ENCODE peak calls at places on chromosomes 11 and 22, in four cellular contexts. B, P, L and Z are unnamed samples.

GRCh38 chr11:60762851-60763691 is 6.4 kb downstream of the MS4A15 start:
- DNase-seq in L (no peak), B (peak), P (no peak), Z (peak)

GRCh38 chr11:93221539-93221938 is 23.7 kb upstream of the SLC36A4 start:
- DNase-seq in P (no peak), L (no peak), B (peak), Z (no peak)

GRCh38 chr11:78416285-78417174 is 1.1 kb downstream of the GAB2 start:
- DNase-seq in B (peak), L (peak), P (peak), Z (peak)

GRCh38 chr11:12845739-12846358 is 163.3 kb upstream of the RASSF10 start:
- DNase-seq in P (peak), B (peak), L (peak), Z (peak)

GRCh38 chr11:72817966-72818365 is 3.8 kb downstream of the ATG16L2 start:
- DNase-seq in L (no peak), B (no peak), P (no peak), Z (no peak)

GRCh38 chr11:93020248-93021088 is 51.0 kb downstream of the MTNR1B start:
- DNase-seq in P (peak), B (no peak), L (no peak), Z (no peak)

GRCh38 chr11:14424096-14424495 is 65.1 kb upstream of the RRAS2 start:
- DNase-seq in B (no peak), L (no peak), P (peak), Z (no peak)

GRCh38 chr11:67117667-67118058 is 1.4 kb upstream of the KDM2A start:
- DNase-seq in L (no peak), P (no peak), B (peak), Z (peak)

GRCh38 chr22:26554956-26555355 is 35.0 kb downstream of the TPST2 start:
- DNase-seq in L (no peak), P (no peak), B (no peak), Z (peak)

GRCh38 chr11:123573291-123573690 is 81.1 kb downstream of the SCN3B start:
- DNase-seq in P (no peak), B (no peak), L (no peak), Z (peak)

GRCh38 chr11:12148466-12148865 is 38.1 kb downstream of the MICAL2 start:
- DNase-seq in B (no peak), P (no peak), L (no peak), Z (no peak)

GRCh38 chr11:43377380-43377779 is 18.7 kb downstream of the TTC17 start:
- DNase-seq in B (no peak), L (no peak), P (no peak), Z (no peak)

GRCh38 chr11:7600205-7600775 is 73.0 kb downstream of the CYB5R2 start:
- DNase-seq in B (peak), L (peak), P (peak), Z (no peak)

DNA sequence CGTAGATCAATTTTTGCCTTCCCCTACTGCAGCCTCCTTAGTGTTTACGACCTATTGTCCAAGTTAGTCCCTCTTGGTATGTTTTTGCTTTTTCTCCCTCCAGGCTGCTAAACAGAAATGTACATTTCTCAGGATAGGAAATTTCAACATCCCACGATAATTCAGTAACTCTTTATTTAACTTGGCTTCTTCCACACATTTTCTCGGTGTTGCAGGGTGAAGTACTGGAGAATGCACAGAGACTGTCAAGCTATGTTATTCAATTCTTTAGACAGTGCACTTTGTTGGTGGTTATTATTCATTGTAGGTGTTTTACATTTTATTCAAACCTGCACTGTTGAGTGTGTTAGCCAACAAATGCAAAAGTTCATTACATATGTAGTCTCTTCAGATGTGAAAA is 839.8 kb downstream of the LRRC4C start:
- DNase-seq in L (no peak), B (no peak), P (no peak), Z (no peak)
- H3K4me3 ChIP-seq in L (no peak), B (no peak), P (no peak), Z (no peak)

DNA sequence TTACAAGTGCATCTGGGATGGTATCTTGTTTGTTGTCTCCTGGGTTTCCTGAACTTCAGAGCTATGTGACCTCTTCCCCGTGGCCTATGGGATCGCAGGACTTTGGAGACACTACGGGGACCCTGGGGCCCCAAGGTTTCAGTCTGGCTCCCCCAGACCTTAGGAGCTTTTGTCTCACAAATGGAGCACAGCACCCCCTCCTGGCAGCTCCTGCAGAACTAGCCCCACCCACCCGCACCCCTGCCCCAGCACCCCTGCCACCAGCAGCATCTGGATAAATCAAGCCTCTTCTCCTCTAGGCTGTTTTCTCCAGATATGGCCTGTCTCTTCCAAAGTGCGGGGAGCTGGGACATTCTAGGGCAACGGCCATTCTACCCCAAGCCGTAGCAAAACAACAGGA is 10.4 kb downstream of the RCOR2 start:
- DNase-seq in L (no peak), P (no peak), B (peak), Z (peak)
- H3K4me3 ChIP-seq in L (no peak), P (no peak), B (no peak), Z (no peak)

GRCh38 chr11:61829806-61830205 is 1.7 kb downstream of the FADS2 start:
- DNase-seq in P (no peak), L (no peak), B (no peak), Z (no peak)

GRCh38 chr11:61832207-61832606 is 4.1 kb downstream of the FADS2 start:
- DNase-seq in B (no peak), P (no peak), L (no peak), Z (no peak)

GRCh38 chr11:61828629-61829407 is 718 bp downstream of the FADS2 start:
- DNase-seq in B (peak), L (peak), P (peak), Z (peak)

GRCh38 chr11:61828379-61828628 is 204 bp downstream of the FADS2 start:
- DNase-seq in B (no peak), L (no peak), P (no peak), Z (no peak)

DNA sequence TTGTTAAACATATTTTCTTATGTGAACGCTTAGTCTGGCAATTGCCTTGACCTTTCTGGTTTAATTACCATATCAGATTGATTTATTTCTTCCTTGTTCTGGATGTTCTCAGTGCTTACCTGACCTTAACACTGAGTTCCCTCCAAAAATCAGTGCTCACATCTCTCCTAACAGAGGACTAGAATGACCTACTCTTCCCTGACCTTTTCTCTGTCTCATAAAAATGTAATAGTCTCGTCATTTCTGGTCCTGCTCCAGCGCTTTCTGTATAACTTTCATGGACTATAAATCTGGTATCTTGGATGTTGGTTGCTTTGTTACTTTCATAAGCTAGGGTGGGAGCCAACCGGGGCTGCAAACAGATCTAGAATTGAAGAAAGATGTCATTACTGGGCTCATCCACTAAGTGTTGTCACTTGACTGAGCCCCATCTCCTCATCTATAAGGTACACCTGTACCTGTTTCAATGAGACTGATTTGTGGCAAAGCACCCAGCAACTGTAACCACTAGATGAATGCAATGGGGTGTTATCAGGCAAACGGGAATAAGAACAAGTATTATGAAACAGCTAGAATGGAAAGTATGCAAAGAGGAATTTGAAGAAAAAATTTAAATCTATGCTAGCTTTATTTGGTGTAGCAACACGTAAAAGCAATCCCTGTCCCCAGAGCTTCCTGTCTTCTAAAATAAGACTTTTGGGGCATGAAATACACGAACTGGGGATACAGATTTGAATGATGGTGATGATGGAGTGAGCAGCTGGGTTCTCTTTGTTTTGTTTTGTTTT is 2.4 kb downstream of the FADS2 start:
- DNase-seq in L (peak), B (no peak), P (no peak), Z (no peak)
- H3K4me3 ChIP-seq in L (no peak), B (peak), P (peak), Z (no peak)

GRCh38 chr22:23144432-23144831 is 845 bp upstream of the RAB36 start:
- DNase-seq in L (no peak), B (no peak), P (no peak), Z (no peak)

GRCh38 chr22:23140385-23140784 is 1.4 kb downstream of the RSPH14 start:
- DNase-seq in L (no peak), B (no peak), P (no peak), Z (no peak)

GRCh38 chr22:23144926-23145906 is at the start of gene RAB36:
- DNase-seq in P (peak), L (peak), B (peak), Z (peak)

GRCh38 chr22:23143119-23143518 is 1.3 kb upstream of the RSPH14 start:
- DNase-seq in P (no peak), B (no peak), L (no peak), Z (no peak)

GRCh38 chr22:23142546-23143105 is 836 bp upstream of the RSPH14 start:
- DNase-seq in P (no peak), B (no peak), L (no peak), Z (no peak)
- H3K4me3 ChIP-seq in P (no peak), B (no peak), L (no peak), Z (no peak)

GRCh38 chr11:128511712-128512111 is 75.6 kb downstream of the ETS1 start:
- DNase-seq in P (peak), L (no peak), B (no peak), Z (no peak)

GRCh38 chr11:128509990-128510389 is 77.4 kb downstream of the ETS1 start:
- DNase-seq in P (peak), B (no peak), L (no peak), Z (no peak)

GRCh38 chr11:128513915-128514681 is 73.3 kb downstream of the ETS1 start:
- DNase-seq in L (no peak), P (peak), B (no peak), Z (no peak)

GRCh38 chr11:128515086-128515485 is 72.3 kb downstream of the ETS1 start:
- DNase-seq in P (peak), L (no peak), B (no peak), Z (no peak)

DNA sequence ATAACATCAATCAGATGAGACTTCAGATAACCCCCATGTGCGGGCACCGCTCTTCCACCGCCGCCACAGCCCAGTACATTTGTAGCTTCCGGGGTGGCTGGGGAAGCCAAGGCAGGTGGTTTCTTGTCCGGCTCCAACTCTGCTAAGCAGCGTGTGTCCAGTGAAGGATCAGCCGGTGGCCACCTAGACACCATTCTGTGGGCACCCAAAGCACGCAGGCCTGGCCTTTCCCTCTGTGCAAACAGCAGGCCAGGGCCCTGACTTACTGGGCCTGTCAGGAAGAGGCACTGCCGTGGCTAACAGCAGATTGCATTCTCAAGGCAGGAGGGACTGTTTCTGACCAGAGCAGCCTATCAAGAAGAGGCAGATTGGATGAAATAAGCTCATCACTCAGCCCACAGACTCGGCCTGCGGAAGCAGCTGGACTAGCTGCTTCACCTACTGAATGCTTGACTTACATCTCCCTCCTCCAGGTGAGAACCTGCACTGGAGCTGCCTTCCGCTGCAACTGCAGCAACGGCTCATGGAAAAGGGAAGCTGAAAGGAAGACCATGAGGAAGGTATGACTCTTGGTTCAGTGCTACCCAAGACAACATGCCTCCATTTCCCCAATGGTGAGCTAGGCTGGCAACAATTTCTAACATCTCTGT is 74.8 kb downstream of the ETS1 start:
- DNase-seq in P (peak), L (no peak), B (no peak), Z (no peak)
- H3K4me3 ChIP-seq in P (no peak), L (no peak), B (no peak), Z (no peak)

DNA sequence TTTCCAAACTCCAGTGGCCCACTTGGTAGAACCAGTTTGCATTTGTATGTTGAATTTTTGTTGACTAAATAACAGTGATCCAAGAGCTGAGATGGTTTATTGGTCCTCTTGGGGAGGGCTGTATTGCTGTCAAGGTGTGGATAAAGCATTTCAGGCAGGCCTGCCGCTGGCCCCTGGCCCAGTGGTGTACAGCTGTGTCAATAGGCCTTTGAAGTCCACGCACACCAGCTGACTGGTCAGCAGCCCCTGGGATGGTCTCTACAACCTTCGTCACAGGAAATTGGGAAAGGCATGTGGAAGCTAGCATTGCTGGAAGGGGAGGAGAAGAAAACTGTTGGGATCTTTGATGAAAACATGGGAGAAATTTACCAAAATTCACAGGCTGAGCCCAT is 12.4 kb upstream of the E2F8 start:
- DNase-seq in B (no peak), L (no peak), P (peak), Z (no peak)
- H3K4me3 ChIP-seq in B (no peak), L (no peak), P (no peak), Z (no peak)

GRCh38 chr11:68314886-68315580 is 2.6 kb downstream of the LRP5 start:
- DNase-seq in P (no peak), B (peak), L (no peak), Z (peak)

GRCh38 chr11:68315581-68315920 is 3.2 kb downstream of the LRP5 start:
- DNase-seq in B (no peak), L (no peak), P (no peak), Z (peak)

GRCh38 chr11:68314203-68314885 is 2.0 kb downstream of the LRP5 start:
- DNase-seq in L (no peak), P (no peak), B (no peak), Z (peak)

GRCh38 chr11:68313574-68314202 is 1.3 kb downstream of the LRP5 start:
- DNase-seq in L (no peak), P (peak), B (peak), Z (peak)

DNA sequence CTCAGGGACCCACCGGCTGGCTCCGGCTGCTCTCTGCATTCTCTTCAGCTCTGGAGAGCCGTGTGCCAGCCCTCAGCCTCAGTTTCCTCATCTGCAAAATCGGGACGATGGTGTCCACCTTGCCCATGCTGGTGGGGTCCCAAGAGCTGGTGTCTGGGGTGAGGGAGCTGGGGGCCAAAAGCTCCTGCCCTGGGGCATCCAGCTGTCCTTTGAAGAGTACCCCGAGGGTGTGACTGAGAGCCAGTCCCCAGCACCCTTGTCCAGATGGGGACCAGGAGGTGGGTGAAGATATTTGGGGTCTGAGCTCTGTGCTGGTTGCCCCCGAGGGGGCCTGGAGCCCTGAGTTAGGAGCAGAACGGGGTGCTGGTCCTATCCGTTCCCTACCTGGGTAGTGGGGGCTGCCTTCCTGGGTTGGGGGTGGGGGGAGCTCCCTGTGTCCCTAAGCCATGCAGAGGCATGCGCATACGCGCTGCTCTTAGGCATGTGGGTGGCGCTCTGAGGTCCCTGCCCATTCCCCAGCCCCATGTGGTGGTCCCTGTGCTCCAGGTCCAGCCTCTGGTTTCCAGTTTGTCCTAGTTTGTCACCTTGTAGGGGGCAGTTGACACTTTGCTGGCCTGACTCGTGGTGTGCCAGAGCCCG is 4.9 kb downstream of the LRP5 start:
- DNase-seq in P (no peak), L (no peak), B (no peak), Z (peak)
- H3K4me3 ChIP-seq in P (no peak), L (no peak), B (no peak), Z (no peak)

DNA sequence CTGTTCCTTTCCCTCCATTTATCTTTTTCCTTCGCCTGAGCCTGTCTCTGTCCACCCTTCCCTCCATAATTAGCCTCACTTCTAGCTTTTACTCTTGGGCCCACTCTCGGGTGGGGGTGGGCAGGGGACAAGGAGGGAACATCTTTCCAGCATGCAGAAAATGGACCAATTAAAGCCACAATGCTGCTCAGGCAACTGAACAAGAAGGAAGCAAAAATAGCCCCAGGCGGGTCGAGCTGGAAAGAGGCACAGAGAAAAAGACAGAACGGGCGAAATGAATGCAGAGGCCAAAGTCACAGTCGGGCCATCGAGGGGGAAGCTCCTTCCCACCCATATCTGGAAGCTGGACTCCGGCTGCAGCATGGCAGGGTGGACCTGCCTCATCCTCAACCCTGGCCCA is 58.7 kb upstream of the PRDM11 start:
- DNase-seq in P (no peak), B (no peak), L (no peak), Z (no peak)
- H3K4me3 ChIP-seq in P (no peak), B (no peak), L (no peak), Z (no peak)

GRCh38 chr22:48647606-48648515 is 1179.8 kb downstream of the BRD1 start:
- DNase-seq in P (no peak), L (no peak), B (no peak), Z (no peak)
- H3K4me3 ChIP-seq in P (no peak), L (no peak), B (no peak), Z (no peak)

GRCh38 chr11:130388607-130389205 is 39.7 kb downstream of the ADAMTS8 start:
- DNase-seq in L (no peak), P (no peak), B (no peak), Z (no peak)
- H3K4me3 ChIP-seq in L (no peak), P (no peak), B (no peak), Z (no peak)